ENCODE peak calls at places on chromosome 20, in four cellular contexts. K is pancreas; W is endodermal cell; A is CD8-positive, alpha-beta T cell. R is an unnamed sample. For H3K4me1 and H3K36me3, the result is how much of the 10 kb centered on the place peaks cover.

GRCh38 chr20:4091332-4092135 is 76.2 kb upstream of the RNF24 start:
- DNase-seq in K (peak), W (peak), A (peak), R (peak)

GRCh38 chr20:57648878-57649616 is 28.8 kb upstream of the ZBP1 start:
- DNase-seq in K (no peak), W (no peak), A (peak), R (no peak)

GRCh38 chr20:34110025-34111013 is 1.7 kb downstream of the EIF2S2 start:
- DNase-seq in K (no peak), W (no peak), A (no peak), R (peak)

GRCh38 chr20:7695622-7696021 is 244.6 kb downstream of the HAO1 start:
- DNase-seq in K (no peak), W (no peak), A (no peak), R (no peak)

GRCh38 chr20:56799187-56799586 is 170.1 kb downstream of the TFAP2C start:
- DNase-seq in K (no peak), W (no peak), A (no peak), R (no peak)

GRCh38 chr20:23396961-23397620 is 24.2 kb downstream of the NAPB start:
- DNase-seq in K (no peak), W (no peak), A (no peak), R (no peak)

GRCh38 chr20:42936482-42936881 is 253.2 kb downstream of the PTPRT start:
- DNase-seq in K (no peak), W (no peak), A (no peak), R (no peak)

GRCh38 chr20:21102691-21103311 is 3.4 kb downstream of the LINC00237 start:
- DNase-seq in K (peak), W (peak), A (peak), R (no peak)

GRCh38 chr20:13139459-13140150 is 81.5 kb upstream of the ISM1 start:
- DNase-seq in K (no peak), W (no peak), A (no peak), R (no peak)

GRCh38 chr20:33131949-33132822 is 35.8 kb upstream of the BPIFA2 start:
- DNase-seq in K (no peak), W (peak), A (no peak), R (peak)

GRCh38 chr20:47220161-47220582 is 136.3 kb downstream of the ZMYND8 start:
- DNase-seq in K (no peak), W (peak), A (peak), R (peak)

GRCh38 chr20:58179083-58179431 is 49.4 kb downstream of the ANKRD60 start:
- DNase-seq in K (no peak), W (no peak), A (no peak), R (no peak)

GRCh38 chr20:6623989-6624388 is 143.5 kb upstream of the BMP2 start:
- DNase-seq in K (no peak), W (peak), A (no peak), R (no peak)

GRCh38 chr20:15703171-15703911 is 869.9 kb downstream of the KIF16B start:
- DNase-seq in K (no peak), W (no peak), A (no peak), R (no peak)

GRCh38 chr20:46351357-46352058 is 43.2 kb upstream of the CDH22 start:
- DNase-seq in K (no peak), W (no peak), A (no peak), R (no peak)

GRCh38 chr20:55174172-55174571 is 698.8 kb downstream of the DOK5 start:
- DNase-seq in K (no peak), W (no peak), A (no peak), R (no peak)

GRCh38 chr20:23145281-23145700 is 59.2 kb upstream of the CD93 start:
- DNase-seq in K (no peak), W (no peak), A (no peak), R (no peak)

GRCh38 chr20:4513720-4514119 is 208.0 kb upstream of the PRND start:
- DNase-seq in K (no peak), W (no peak), A (no peak), R (no peak)

GRCh38 chr20:19715986-19716385 is 42.1 kb upstream of the RIN2 start:
- DNase-seq in K (no peak), W (no peak), A (no peak), R (no peak)

GRCh38 chr20:32536861-32537656 is 48.1 kb downstream of the NOL4L start:
- DNase-seq in K (peak), W (no peak), A (peak), R (no peak)

GRCh38 chr20:58708246-58708931 is 15.8 kb downstream of the NPEPL1 start:
- DNase-seq in K (peak), W (peak), A (peak), R (no peak)

GRCh38 chr20:55515831-55516230 is 489.5 kb downstream of the CBLN4 start:
- DNase-seq in K (no peak), W (no peak), A (no peak), R (no peak)

GRCh38 chr20:15012551-15012950 is 675.1 kb upstream of the FLRT3 start:
- DNase-seq in K (no peak), W (no peak), A (no peak), R (no peak)

GRCh38 chr20:23606652-23607049 is 934 bp upstream of the CST9 start:
- DNase-seq in K (peak), W (peak), A (peak), R (peak)

GRCh38 chr20:2314759-2315439 is 19.1 kb downstream of the TGM3 start:
- DNase-seq in K (peak), W (no peak), A (no peak), R (no peak)

GRCh38 chr20:43666376-43667328 is at the start of gene MYBL2:
- DNase-seq in K (peak), W (peak), A (peak), R (peak)

GRCh38 chr20:61941721-61942405 is 123.8 kb downstream of the TAF4 start:
- DNase-seq in K (no peak), W (no peak), A (no peak), R (no peak)

GRCh38 chr20:33693741-33694645 is 7.8 kb upstream of the E2F1 start:
- DNase-seq in K (no peak), W (no peak), A (no peak), R (no peak)

GRCh38 chr20:25136643-25137559 is 55.0 kb upstream of the VSX1 start:
- DNase-seq in K (no peak), W (no peak), A (no peak), R (no peak)

GRCh38 chr20:19129976-19130612 is 82.3 kb upstream of the SLC24A3 start:
- DNase-seq in K (no peak), W (no peak), A (no peak), R (no peak)

GRCh38 chr20:47205577-47206123 is 150.8 kb downstream of the ZMYND8 start:
- DNase-seq in K (peak), W (peak), A (no peak), R (peak)

DNA sequence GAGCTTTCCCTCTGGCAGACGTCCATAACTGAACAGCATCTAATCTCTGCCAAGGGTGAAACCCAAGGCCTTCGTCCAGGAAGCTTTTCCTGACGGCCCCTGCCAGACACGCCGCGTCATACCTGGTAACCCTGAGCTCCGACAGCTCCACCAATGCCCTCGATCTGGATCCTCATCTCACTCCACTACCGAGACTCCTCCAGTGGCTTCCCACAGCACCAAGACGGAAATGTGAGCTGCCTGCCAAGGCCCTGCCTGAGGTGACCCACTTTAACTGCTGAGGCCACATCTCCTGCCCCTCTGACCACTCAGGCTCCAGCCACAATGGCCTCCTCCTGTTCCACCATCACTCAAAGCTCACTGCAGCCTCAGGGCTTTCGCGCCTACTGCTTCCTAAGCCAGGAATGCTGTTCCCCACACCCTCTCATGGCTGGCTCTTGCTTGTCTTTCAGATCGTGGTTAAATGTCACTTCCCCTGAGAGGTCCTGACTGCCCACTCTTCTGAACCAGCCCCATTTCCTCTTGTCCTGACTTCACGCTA is 143.2 kb downstream of the PREX1 start:
- DNase-seq in K (no peak), W (no peak), A (no peak), R (no peak)
- H3K4me1 ChIP-seq in K (under half), W (under half), A (under half), R (under half)

GRCh38 chr20:45090481-45090880 is 10.4 kb downstream of the KCNS1 start:
- DNase-seq in K (no peak), W (no peak), A (no peak), R (no peak)
- H3K36me3 ChIP-seq in K (under half), W (under half), A (under half), R (under half)

GRCh38 chr20:9838378-9839295 is at the start of gene PAK5:
- DNase-seq in K (peak), W (peak), A (no peak), R (peak)

GRCh38 chr20:9838035-9838377 is 870 bp downstream of the PAK5 start:
- DNase-seq in K (no peak), W (no peak), A (no peak), R (no peak)

GRCh38 chr20:9839626-9840025 is 750 bp upstream of the PAK5 start:
- DNase-seq in K (no peak), W (no peak), A (no peak), R (no peak)

GRCh38 chr20:9835302-9835701 is 3.6 kb downstream of the PAK5 start:
- DNase-seq in K (no peak), W (no peak), A (no peak), R (no peak)

DNA sequence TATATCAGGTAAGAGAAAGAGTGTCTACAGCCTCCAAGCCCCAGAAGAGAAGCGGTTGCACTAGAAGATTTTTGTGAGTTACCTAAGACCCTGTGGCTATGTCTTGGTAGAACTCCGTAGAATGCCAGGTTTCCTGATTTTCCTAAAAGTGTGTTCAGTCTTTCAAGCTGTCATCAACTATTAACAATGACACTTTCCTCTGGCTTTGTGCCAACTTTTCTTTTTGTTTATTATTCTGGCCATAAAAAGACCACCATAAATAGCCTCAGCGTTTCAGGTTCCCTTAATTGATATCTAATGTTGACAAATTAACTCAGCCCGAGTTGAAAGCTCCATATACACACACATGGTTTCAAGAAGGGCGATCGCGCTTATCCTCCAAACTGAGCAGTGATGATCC is 1.2 kb downstream of the PAK5 start:
- DNase-seq in K (no peak), W (no peak), A (no peak), R (no peak)
- H3K4me3 ChIP-seq in K (peak), W (peak), A (no peak), R (no peak)

GRCh38 chr20:10761786-10762185 is 88.0 kb upstream of the JAG1 start:
- DNase-seq in K (no peak), W (no peak), A (no peak), R (no peak)

GRCh38 chr20:10761232-10761631 is 87.4 kb upstream of the JAG1 start:
- DNase-seq in K (no peak), W (no peak), A (no peak), R (no peak)

GRCh38 chr20:10762216-10762615 is 88.4 kb upstream of the JAG1 start:
- DNase-seq in K (no peak), W (no peak), A (no peak), R (no peak)

GRCh38 chr20:10754809-10755208 is 81.0 kb upstream of the JAG1 start:
- DNase-seq in K (no peak), W (no peak), A (no peak), R (no peak)

DNA sequence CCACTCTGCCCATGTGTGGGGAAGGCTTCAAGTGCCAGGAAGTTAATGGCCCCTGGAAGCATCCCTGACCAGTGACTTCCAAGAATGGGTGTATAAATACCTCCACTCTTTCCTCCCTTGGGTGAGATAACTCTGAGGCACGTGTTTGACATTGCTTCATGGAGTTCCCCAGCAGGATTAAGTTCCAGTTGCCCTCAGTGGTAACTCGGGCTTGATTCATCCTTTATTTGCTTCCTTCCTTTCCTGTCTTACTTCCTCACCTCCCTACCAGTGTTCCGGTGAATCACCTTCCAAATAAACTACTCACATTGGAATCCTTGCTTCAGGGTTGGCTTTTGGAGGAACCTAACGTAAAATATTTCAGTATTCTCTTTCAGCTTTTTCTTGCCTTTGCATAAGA is 84.6 kb upstream of the JAG1 start:
- DNase-seq in K (no peak), W (no peak), A (no peak), R (no peak)
- H3K4me1 ChIP-seq in K (under half), W (under half), A (under half), R (under half)

GRCh38 chr20:50924261-50924660 is 7.0 kb downstream of the ADNP start:
- DNase-seq in K (no peak), W (no peak), A (no peak), R (no peak)
- H3K36me3 ChIP-seq in K (under half), W (half or more), A (under half), R (half or more)

GRCh38 chr20:36862857-36863668 is 12.9 kb upstream of the TLDC2 start:
- DNase-seq in K (peak), W (peak), A (no peak), R (no peak)
- H3K4me3 ChIP-seq in K (peak), W (peak), A (no peak), R (peak)

DNA sequence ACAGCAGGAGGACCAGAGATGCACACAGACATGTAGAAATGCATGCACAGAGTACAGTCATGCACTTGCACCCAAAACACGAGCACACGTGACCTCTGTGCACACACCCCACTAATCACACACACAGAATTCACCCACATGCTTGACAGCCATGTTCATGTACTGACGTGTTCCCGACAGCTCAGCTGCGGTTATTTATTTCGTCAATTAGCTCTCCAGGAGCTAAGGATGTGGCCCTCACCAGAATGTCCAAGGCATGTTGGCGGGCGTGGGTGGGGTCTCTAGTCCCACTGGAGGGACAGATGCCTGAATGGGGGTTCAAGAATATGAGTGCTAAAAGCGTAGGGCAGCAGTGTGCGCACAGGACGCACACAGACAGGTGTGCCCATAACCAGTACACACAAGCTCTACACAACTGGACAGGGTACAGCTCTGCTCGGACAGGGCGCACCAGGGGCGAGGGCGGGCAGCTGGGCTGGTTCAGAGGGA is 571 bp upstream of the PRPF6 start:
- DNase-seq in K (no peak), W (no peak), A (no peak), R (no peak)
- H3K4me1 ChIP-seq in K (under half), W (under half), A (half or more), R (under half)

DNA sequence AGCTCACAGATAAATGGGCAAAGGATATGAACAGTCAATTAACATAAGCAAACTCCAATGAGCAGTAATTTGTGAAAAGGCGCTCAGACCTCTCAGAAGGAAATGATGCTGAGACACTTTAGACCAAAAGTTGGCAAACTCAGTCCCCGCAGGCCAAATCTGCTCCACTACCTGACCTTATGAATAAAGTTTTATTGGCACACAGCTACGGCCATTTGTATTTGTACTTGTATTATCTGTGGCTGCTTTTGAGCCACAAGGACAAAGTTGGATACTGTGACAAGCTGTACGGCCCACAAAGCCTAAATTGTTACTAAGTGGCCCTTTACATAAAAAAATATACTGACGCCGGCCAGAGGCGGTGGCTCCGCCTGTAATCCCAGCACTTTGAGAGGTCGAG is 167.0 kb downstream of the PREX1 start:
- DNase-seq in K (no peak), W (no peak), A (no peak), R (no peak)
- H3K36me3 ChIP-seq in K (under half), W (half or more), A (under half), R (under half)

R was measured in HAP-1.